ENCODE peak calls at places on chromosomes 13 and 19, in seven cellular contexts. D is stimulated activated CD8-positive, alpha-beta memory T cell treated with anti-CD3 and anti-CD28 coated beads, Interleukin-4, amount 100 ng/mL, for 48 hours; Z is effector memory CD8-positive, alpha-beta T cell; S is activated CD4-positive, alpha-beta T cell treated with anti-CD3 and anti-CD28 coated beads for 48 hours; V is stimulated activated CD4-positive, alpha-beta T cell treated with anti-CD3 and anti-CD28 coated beads, Interleukin-2, amount 100 ng/mL, for 24 hours; Q is AG08395; N is Kasumi-1. M is an unnamed sample.

GRCh38 chr13:76735641-76736040 is 150.6 kb downstream of the KCTD12 start:
- DNase-seq in D (no peak), Z (no peak), S (no peak), V (no peak), Q (no peak), N (no peak), M (no peak)

GRCh38 chr13:99312493-99312883 is 5.3 kb upstream of the GPR183 start:
- DNase-seq in D (no peak), Z (no peak), S (peak), V (no peak), Q (peak), N (peak), M (peak)

GRCh38 chr19:58394821-58395219 is 636 bp upstream of the RNF225 start:
- DNase-seq in D (no peak), Z (no peak), S (no peak), V (no peak), Q (no peak), N (no peak), M (no peak)

GRCh38 chr13:96946709-96947311 is 47.5 kb downstream of the OXGR1 start:
- DNase-seq in D (no peak), Z (no peak), S (no peak), V (no peak), Q (no peak), N (no peak), M (no peak)

GRCh38 chr13:77698211-77699058 is 948 bp downstream of the SLAIN1 start:
- DNase-seq in D (peak), Z (peak), S (peak), V (peak), Q (peak), N (peak), M (peak)

GRCh38 chr13:113216165-113217056 is 7.0 kb downstream of the CUL4A start:
- DNase-seq in D (no peak), Z (no peak), S (peak), V (no peak), Q (peak), N (no peak), M (no peak)

GRCh38 chr19:4584670-4585460 is 25.4 kb upstream of the SEMA6B start:
- DNase-seq in D (no peak), Z (no peak), S (no peak), V (no peak), Q (no peak), N (no peak), M (no peak)

GRCh38 chr19:31279436-31279765 is 69.8 kb downstream of the TSHZ3 start:
- DNase-seq in D (no peak), Z (no peak), S (no peak), V (no peak), Q (no peak), N (no peak), M (no peak)

GRCh38 chr19:46745521-46746280 is at the start of gene FKRP:
- DNase-seq in D (peak), Z (no peak), S (peak), V (peak), Q (peak), N (no peak), M (no peak)

GRCh38 chr19:12000152-12000981 is 35.1 kb downstream of the ZNF433 start:
- DNase-seq in D (no peak), Z (no peak), S (peak), V (no peak), Q (peak), N (no peak), M (no peak)

GRCh38 chr19:54485846-54486245 is 12.8 kb upstream of the CDC42EP5 start:
- DNase-seq in D (no peak), Z (no peak), S (no peak), V (no peak), Q (no peak), N (peak), M (no peak)

GRCh38 chr13:42174344-42175162 is 97.4 kb upstream of the AKAP11 start:
- DNase-seq in D (no peak), Z (no peak), S (no peak), V (no peak), Q (no peak), N (no peak), M (no peak)

GRCh38 chr13:77492982-77493381 is 42.5 kb upstream of the SCEL start:
- DNase-seq in D (no peak), Z (no peak), S (no peak), V (no peak), Q (no peak), N (peak), M (no peak)

GRCh38 chr13:113917096-113917495 is 53.2 kb upstream of the GAS6 start:
- DNase-seq in D (peak), Z (no peak), S (no peak), V (peak), Q (no peak), N (no peak), M (no peak)

GRCh38 chr19:56132316-56132822 is 8.7 kb upstream of the ZNF444 start:
- DNase-seq in D (no peak), Z (no peak), S (no peak), V (no peak), Q (no peak), N (no peak), M (no peak)

M was measured in KG1.